ENCODE peak calls at places on chromosomes 6 and 20, in eight cellular contexts. N, C, Z, L, F, G, B and S are unnamed samples.

GRCh38 chr6:14031516-14031915 is 86.1 kb upstream of the CD83 start:
- DNase-seq in N (no peak), C (no peak), Z (no peak), L (no peak), F (no peak), G (no peak), B (no peak), S (no peak)

GRCh38 chr20:6744171-6744570 is 23.3 kb upstream of the BMP2 start:
- DNase-seq in N (no peak), C (no peak), Z (no peak), L (no peak), F (no peak), G (no peak), B (no peak), S (no peak)

GRCh38 chr6:127120787-127121636 is 2.5 kb downstream of the RSPO3 start:
- DNase-seq in N (peak), C (peak), Z (peak), L (peak), F (peak), G (peak), B (peak), S (peak)

GRCh38 chr6:14791525-14791924 is 454.3 kb upstream of the JARID2 start:
- DNase-seq in N (no peak), C (no peak), Z (no peak), L (no peak), F (no peak), G (no peak), B (no peak), S (no peak)

GRCh38 chr6:134123666-134124208 is 71.3 kb upstream of the SLC2A12 start:
- DNase-seq in N (no peak), C (peak), Z (no peak), L (peak), F (peak), G (no peak), B (peak), S (no peak)

GRCh38 chr6:148423133-148423532 is 80.5 kb downstream of the SASH1 start:
- DNase-seq in N (no peak), C (no peak), Z (no peak), L (no peak), F (no peak), G (no peak), B (no peak), S (no peak)

GRCh38 chr6:123415844-123416468 is 220.8 kb downstream of the TRDN start:
- DNase-seq in N (peak), C (peak), Z (peak), L (peak), F (peak), G (no peak), B (peak), S (no peak)

GRCh38 chr20:46021361-46022359 is 7.4 kb upstream of the SLC12A5 start:
- DNase-seq in N (peak), C (no peak), Z (peak), L (peak), F (no peak), G (peak), B (no peak), S (peak)

GRCh38 chr6:40999498-41000070 is 39.4 kb downstream of the UNC5CL start:
- DNase-seq in N (no peak), C (no peak), Z (no peak), L (no peak), F (no peak), G (no peak), B (no peak), S (peak)